ENCODE peak calls at places on chromosomes 6 and 20, in five cellular contexts. P, T, C, N and B are unnamed samples.

GRCh38 chr6:71080793-71081192 is 123.9 kb upstream of the B3GAT2 start:
- DNase-seq in P (no peak), T (no peak), C (no peak), N (no peak), B (no peak)

GRCh38 chr20:49750611-49751396 is 37.1 kb upstream of the B4GALT5 start:
- DNase-seq in P (no peak), T (no peak), C (no peak), N (peak), B (no peak)

GRCh38 chr20:11502668-11503067 is 415.0 kb upstream of the BTBD3 start:
- DNase-seq in P (no peak), T (no peak), C (no peak), N (no peak), B (no peak)

GRCh38 chr20:4147319-4147718 is 132.0 kb upstream of the RNF24 start:
- DNase-seq in P (no peak), T (no peak), C (no peak), N (no peak), B (no peak)

GRCh38 chr20:20551409-20551808 is 161.0 kb downstream of the RALGAPA2 start:
- DNase-seq in P (no peak), T (no peak), C (no peak), N (no peak), B (no peak)

GRCh38 chr6:170108456-170108855 is 182.4 kb downstream of the DLL1 start:
- DNase-seq in P (no peak), T (no peak), C (no peak), N (peak), B (no peak)

GRCh38 chr20:1301031-1301529 is 27.9 kb downstream of the SDCBP2 start:
- DNase-seq in P (no peak), T (peak), C (no peak), N (no peak), B (no peak)

GRCh38 chr6:52976591-52977035 is 18.5 kb downstream of the GSTA4 start:
- DNase-seq in P (no peak), T (no peak), C (no peak), N (peak), B (no peak)

GRCh38 chr6:9399916-9400315 is 964.6 kb upstream of the SLC35B3 start:
- DNase-seq in P (no peak), T (no peak), C (peak), N (no peak), B (no peak)

DNA sequence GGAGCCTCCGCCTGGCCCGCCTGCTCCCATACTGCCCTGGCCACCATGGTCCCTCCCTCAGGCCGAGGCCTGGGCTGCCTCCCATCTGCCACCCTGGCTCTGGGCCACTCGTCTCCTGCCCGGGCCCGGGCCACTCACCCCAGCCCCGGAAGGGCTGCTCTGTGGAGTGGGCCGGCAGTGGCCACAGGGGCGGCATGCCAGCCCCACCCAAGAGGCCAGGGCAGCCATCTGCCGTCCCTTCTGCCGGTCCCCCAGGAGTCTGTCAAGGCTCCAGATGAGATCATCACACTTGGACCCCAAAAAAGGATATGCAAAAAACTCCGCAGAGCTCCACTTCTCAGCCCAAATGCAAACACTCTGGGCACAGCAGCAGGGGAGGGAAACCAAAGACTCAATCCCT is 23.8 kb upstream of the TLDC2 start:
- DNase-seq in P (no peak), T (no peak), C (no peak), N (no peak), B (no peak)
- TF ChIP-seq POLR2A in P (no peak), T (no peak), C (no peak), N (no peak), B (no peak)

DNA sequence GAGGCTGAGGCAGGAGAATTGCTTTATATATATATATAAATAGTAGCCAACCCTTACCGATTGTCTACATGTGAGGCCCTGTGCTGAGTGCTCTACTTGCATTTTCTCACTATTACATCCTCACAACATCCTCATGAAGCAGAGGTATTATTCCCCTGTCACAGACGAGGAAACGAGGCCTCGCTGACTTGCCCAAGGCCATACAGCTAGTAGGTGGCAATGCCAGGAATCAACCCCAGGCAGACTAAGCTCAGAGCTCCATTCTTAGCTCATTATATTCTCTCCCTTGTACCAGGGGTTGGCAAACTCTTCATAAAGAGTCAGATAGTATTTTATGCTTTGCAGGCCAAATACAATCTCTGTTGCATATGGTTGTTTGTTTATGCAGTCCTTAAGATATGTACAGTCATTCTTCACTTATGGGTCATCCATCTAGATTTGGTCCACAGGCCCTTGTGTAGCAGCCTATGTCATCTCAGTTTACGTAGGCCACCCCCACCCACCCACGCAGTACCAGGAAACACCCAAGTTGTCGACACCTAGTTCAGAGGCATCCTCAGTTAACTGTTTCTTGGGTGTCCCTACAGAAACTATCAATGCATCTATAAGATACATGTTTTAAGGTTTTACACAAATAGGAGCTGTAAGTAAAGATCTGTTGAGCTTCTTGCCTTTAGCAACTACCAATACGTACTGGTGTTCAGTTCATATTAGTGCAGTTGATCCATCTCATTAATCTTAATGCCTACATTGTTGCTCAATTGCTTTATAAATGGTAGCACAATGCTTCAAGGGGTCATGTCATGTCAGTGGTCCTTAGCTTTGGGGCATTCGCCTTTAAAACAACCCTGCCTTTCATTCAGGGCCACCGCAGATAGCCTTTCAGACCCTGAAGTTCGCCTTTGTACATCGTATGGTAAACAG is 3.0 kb downstream of the CASS4 start:
- DNase-seq in P (no peak), T (no peak), C (no peak), N (no peak), B (no peak)
- TF ChIP-seq POLR2A in P (no peak), T (no peak), C (no peak), N (no peak), B (no peak)

DNA sequence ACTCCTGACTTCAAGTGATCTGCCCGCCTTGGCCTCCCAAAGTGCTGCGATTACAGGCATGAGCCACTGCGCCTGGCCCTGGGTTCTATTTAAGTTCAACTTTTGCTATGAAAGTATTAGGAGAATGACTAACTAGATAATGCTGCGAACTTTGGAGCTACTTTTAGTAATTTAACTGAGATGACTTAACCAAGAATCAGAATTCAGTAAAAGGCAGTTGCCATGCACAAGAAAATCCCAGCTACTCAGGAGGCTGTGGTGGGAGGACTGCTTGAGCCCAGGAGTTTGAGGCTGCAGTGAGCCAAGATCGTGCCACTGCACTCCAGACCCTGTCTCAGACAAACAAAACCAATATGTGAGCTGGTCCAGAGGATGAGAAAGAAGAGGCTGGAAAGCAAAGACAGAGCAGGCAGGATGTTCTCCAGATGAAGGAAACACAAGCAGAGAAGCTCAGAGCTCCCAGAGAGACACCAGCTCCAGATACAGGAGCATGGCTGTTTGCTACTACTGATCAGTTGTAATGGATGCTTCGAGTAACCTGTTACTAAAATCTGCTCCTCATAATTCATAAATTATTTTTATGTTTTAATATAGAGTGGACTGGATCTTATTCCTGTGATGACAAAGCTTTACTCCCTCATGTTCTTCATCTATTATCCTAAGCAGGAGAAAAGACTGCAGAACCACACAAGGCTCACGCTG is 23.9 kb downstream of the ZNF217 start:
- DNase-seq in P (no peak), T (no peak), C (no peak), N (no peak), B (no peak)
- TF ChIP-seq POLR2A in P (no peak), T (no peak), C (no peak), N (no peak), B (no peak)

GRCh38 chr6:56021943-56022342 is 146.6 kb upstream of the BMP5 start:
- DNase-seq in P (no peak), T (no peak), C (no peak), N (no peak), B (no peak)
- TF ChIP-seq POLR2A in P (no peak), T (no peak), C (no peak), N (no peak), B (no peak)

DNA sequence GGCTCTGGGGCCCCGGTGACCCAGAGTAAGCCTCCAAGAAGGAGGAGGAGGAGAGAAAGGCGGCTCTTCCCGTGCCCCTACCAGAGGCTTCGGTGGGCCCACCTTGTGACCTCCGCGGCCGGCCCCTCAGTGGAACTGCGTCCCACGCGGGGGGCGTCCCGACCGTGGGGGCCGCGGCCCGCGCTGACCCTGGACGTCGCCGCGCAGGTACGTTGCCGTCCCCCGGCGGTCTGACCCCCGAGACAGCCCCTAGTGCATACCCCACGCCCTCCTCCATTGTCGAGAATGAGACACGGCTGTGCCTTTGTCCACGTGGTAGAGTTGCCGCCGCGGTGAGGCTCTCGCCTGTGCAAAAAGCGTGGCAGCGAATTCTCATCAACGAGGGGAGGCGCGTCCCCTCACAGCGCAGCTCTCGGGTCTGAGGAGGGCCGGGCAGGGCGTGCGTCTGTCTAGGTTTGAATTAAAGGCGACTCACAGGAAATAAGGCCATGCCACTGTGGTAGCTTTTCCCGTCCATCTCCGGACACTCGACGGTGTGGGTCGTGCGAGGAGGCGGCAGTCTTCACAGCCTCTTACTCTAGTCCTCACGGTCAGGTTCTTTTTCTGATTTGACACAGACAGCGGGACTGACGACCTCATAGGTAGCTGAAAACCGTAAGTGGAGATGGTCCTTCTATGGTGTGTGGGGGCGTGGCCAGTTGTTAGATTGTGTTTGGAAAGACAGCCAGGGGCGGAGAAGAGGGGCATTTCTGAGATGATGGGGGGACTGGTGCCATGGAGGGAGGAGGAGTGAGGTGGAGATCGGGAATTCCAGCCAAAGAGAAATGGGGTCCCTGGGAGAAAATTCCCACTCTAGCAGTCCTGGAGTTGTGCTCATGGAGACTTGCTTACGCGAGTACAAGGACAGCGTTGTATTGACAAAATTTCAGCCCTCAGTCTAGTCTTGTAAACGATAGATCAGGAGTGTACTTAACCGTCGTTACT is 556 bp downstream of the NXT1 start:
- DNase-seq in P (peak), T (peak), C (peak), N (peak), B (peak)
- TF ChIP-seq POLR2A in P (no peak), T (no peak), C (peak), N (no peak), B (peak)

GRCh38 chr6:17691925-17692538 is 14.7 kb downstream of the NUP153 start:
- DNase-seq in P (no peak), T (no peak), C (no peak), N (no peak), B (no peak)
- TF ChIP-seq POLR2A in P (no peak), T (no peak), C (no peak), N (no peak), B (no peak)

DNA sequence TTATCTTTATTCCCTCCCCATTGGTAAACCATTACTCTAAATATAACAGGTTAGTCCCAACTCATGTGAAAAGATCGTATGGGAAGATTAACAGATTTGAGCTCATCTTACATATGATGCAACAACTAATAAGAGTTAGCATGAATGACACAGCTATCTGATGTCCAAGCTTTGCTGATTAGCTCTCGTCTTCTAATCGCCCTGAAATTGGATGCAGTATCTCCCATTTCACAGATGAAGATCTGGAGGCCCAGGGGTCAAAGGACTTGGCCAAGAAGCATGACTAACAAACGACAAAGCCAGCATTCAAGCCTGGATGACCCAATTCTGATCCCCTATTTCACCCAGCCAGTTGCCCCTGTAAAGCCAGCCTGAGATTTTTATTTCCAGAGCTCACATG is 8.4 kb upstream of the BMP7 start:
- DNase-seq in P (no peak), T (no peak), C (no peak), N (no peak), B (no peak)
- TF ChIP-seq POLR2A in P (no peak), T (no peak), C (no peak), N (no peak), B (no peak)

GRCh38 chr6:125791820-125792165 is 1.0 kb downstream of the NCOA7 start:
- DNase-seq in P (no peak), T (no peak), C (no peak), N (no peak), B (no peak)

GRCh38 chr6:125790403-125791150 is at the start of gene NCOA7:
- DNase-seq in P (peak), T (no peak), C (peak), N (peak), B (peak)

GRCh38 chr6:125792680-125793079 is 1.9 kb downstream of the NCOA7 start:
- DNase-seq in P (no peak), T (no peak), C (no peak), N (no peak), B (no peak)

GRCh38 chr6:125792172-125792571 is 1.4 kb downstream of the NCOA7 start:
- DNase-seq in P (no peak), T (no peak), C (no peak), N (no peak), B (peak)

DNA sequence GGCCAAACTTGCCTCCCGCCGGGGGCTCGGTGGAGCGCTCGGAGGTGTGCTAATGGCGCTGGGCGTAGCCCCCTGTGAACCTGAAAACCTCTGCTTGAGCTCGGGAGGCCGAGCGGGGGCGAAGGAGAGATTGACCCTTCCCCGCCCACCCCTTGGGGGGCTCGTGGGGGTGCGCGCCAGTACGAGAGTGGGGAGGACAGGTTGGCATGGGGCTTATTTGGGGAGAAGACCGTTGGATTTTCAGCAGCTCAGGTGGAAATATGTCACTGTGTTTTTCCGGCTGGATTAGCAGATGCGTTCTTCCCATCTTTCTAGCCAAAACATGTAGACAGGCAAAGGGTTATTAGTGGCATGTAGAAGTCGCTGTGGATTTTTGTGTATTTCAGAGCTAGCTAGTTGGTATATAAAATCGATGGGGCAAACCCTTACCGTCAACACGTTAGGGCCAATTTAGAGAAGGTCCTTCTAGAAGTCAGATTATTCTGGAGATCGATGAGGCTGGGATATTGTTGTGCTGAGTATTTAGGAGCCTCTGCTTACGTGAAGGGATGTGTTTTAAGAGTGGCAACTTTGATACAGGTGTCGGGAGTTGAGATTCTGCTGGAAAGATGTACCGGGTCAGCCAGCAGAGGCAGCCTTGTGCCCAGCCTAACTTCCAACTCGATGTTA is 525 bp downstream of the NCOA7 start:
- DNase-seq in P (no peak), T (no peak), C (peak), N (peak), B (peak)
- TF ChIP-seq POLR2A in P (no peak), T (no peak), C (no peak), N (no peak), B (no peak)